ENCODE peak calls at places on chromosomes 3 and 15, in eight cellular contexts. One of them, this sample, is unnamed.

GRCh38 chr3:64167346-64167745 is 57.9 kb downstream of the PRICKLE2 start:
- DNase-seq in H9: no peak
- DNase-seq in endothelial cell of umbilical vein: no peak
- DNase-seq in right lobe of liver: no peak
- DNase-seq in neural crest cell: no peak
- DNase-seq in astrocyte: no peak
- DNase-seq in RWPE2: no peak
- DNase-seq in HFFc6: no peak
- DNase-seq in this sample: no peak

GRCh38 chr3:191882289-191882688 is 421.3 kb downstream of the PYDC2 start:
- DNase-seq in RWPE2: no peak
- DNase-seq in astrocyte: peak; percentile 63
- DNase-seq in endothelial cell of umbilical vein: no peak
- DNase-seq in neural crest cell: no peak
- DNase-seq in right lobe of liver: no peak
- DNase-seq in H9: no peak
- DNase-seq in HFFc6: no peak
- DNase-seq in this sample: no peak

GRCh38 chr15:59199775-59200465 is 6.7 kb upstream of the LDHAL6B start:
- DNase-seq in HFFc6: peak; percentile 84
- DNase-seq in H9: no peak
- DNase-seq in neural crest cell: no peak
- DNase-seq in right lobe of liver: no peak
- DNase-seq in RWPE2: peak; percentile 35
- DNase-seq in endothelial cell of umbilical vein: peak; percentile 54
- DNase-seq in astrocyte: peak; percentile 84
- DNase-seq in this sample: no peak

GRCh38 chr3:120693439-120694172 is 11.6 kb upstream of the HGD start:
- DNase-seq in right lobe of liver: no peak
- DNase-seq in endothelial cell of umbilical vein: peak; percentile 79
- DNase-seq in neural crest cell: no peak
- DNase-seq in HFFc6: peak; percentile 52
- DNase-seq in astrocyte: peak; percentile 47
- DNase-seq in RWPE2: no peak
- DNase-seq in H9: no peak
- DNase-seq in this sample: no peak

GRCh38 chr3:72597756-72598195 is 250.5 kb downstream of the SHQ1 start:
- DNase-seq in right lobe of liver: no peak
- DNase-seq in neural crest cell: no peak
- DNase-seq in RWPE2: no peak
- DNase-seq in endothelial cell of umbilical vein: no peak
- DNase-seq in astrocyte: peak; percentile 20
- DNase-seq in H9: no peak
- DNase-seq in HFFc6: no peak
- DNase-seq in this sample: no peak

GRCh38 chr3:158528306-158528705 is 42.7 kb upstream of the MLF1 start:
- DNase-seq in neural crest cell: no peak
- DNase-seq in H9: no peak
- DNase-seq in RWPE2: no peak
- DNase-seq in right lobe of liver: no peak
- DNase-seq in HFFc6: no peak
- DNase-seq in astrocyte: no peak
- DNase-seq in endothelial cell of umbilical vein: no peak
- DNase-seq in this sample: no peak

GRCh38 chr3:42685363-42685881 is at the start of gene KLHL40:
- DNase-seq in right lobe of liver: no peak
- DNase-seq in RWPE2: peak; percentile 38
- DNase-seq in neural crest cell: no peak
- DNase-seq in astrocyte: no peak
- DNase-seq in HFFc6: no peak
- DNase-seq in H9: no peak
- DNase-seq in endothelial cell of umbilical vein: no peak
- DNase-seq in this sample: peak; percentile 95

GRCh38 chr3:16618721-16619120 is 13.5 kb upstream of the DAZL start:
- DNase-seq in H9: no peak
- DNase-seq in RWPE2: no peak
- DNase-seq in astrocyte: peak; percentile 75
- DNase-seq in HFFc6: peak; percentile 75
- DNase-seq in right lobe of liver: no peak
- DNase-seq in neural crest cell: no peak
- DNase-seq in endothelial cell of umbilical vein: no peak
- DNase-seq in this sample: no peak

GRCh38 chr3:71754610-71755253 is 1.1 kb downstream of the GPR27 start:
- DNase-seq in RWPE2: no peak
- DNase-seq in right lobe of liver: no peak
- DNase-seq in H9: peak; percentile 43
- DNase-seq in endothelial cell of umbilical vein: no peak
- DNase-seq in astrocyte: no peak
- DNase-seq in neural crest cell: no peak
- DNase-seq in HFFc6: no peak
- DNase-seq in this sample: no peak

GRCh38 chr3:10360478-10360877 is 39.6 kb upstream of the SEC13 start:
- DNase-seq in H9: no peak
- DNase-seq in neural crest cell: no peak
- DNase-seq in right lobe of liver: no peak
- DNase-seq in RWPE2: no peak
- DNase-seq in endothelial cell of umbilical vein: no peak
- DNase-seq in HFFc6: no peak
- DNase-seq in astrocyte: no peak
- DNase-seq in this sample: no peak

GRCh38 chr15:40454904-40455391 is 14.2 kb downstream of the BAHD1 start:
- DNase-seq in right lobe of liver: no peak
- DNase-seq in astrocyte: peak; percentile 42
- DNase-seq in H9: no peak
- DNase-seq in neural crest cell: no peak
- DNase-seq in HFFc6: peak; percentile 19
- DNase-seq in RWPE2: no peak
- DNase-seq in endothelial cell of umbilical vein: no peak
- DNase-seq in this sample: no peak

GRCh38 chr15:43237842-43238470 is 17.1 kb upstream of the EPB42 start:
- DNase-seq in right lobe of liver: no peak
- DNase-seq in endothelial cell of umbilical vein: no peak
- DNase-seq in H9: no peak
- DNase-seq in HFFc6: no peak
- DNase-seq in astrocyte: no peak
- DNase-seq in RWPE2: no peak
- DNase-seq in neural crest cell: no peak
- DNase-seq in this sample: no peak

GRCh38 chr15:64150236-64150578 is 1.3 kb upstream of the SNX22 start:
- DNase-seq in astrocyte: no peak
- DNase-seq in RWPE2: no peak
- DNase-seq in endothelial cell of umbilical vein: no peak
- DNase-seq in HFFc6: no peak
- DNase-seq in right lobe of liver: no peak
- DNase-seq in H9: no peak
- DNase-seq in neural crest cell: no peak
- DNase-seq in this sample: no peak

GRCh38 chr3:186413615-186414415 is 51.8 kb upstream of the DGKG start:
- DNase-seq in neural crest cell: no peak
- DNase-seq in H9: peak; percentile 60
- DNase-seq in HFFc6: no peak
- DNase-seq in right lobe of liver: peak; percentile 66
- DNase-seq in endothelial cell of umbilical vein: no peak
- DNase-seq in RWPE2: no peak
- DNase-seq in astrocyte: no peak
- DNase-seq in this sample: no peak

GRCh38 chr15:99635794-99636193 is 70.0 kb downstream of the MEF2A start:
- DNase-seq in HFFc6: no peak
- DNase-seq in RWPE2: no peak
- DNase-seq in right lobe of liver: no peak
- DNase-seq in neural crest cell: no peak
- DNase-seq in endothelial cell of umbilical vein: no peak
- DNase-seq in H9: no peak
- DNase-seq in astrocyte: no peak
- DNase-seq in this sample: no peak

GRCh38 chr3:24199775-24200247 is 254.7 kb downstream of the NR1D2 start:
- DNase-seq in astrocyte: peak; percentile 79
- DNase-seq in right lobe of liver: no peak
- DNase-seq in endothelial cell of umbilical vein: no peak
- DNase-seq in HFFc6: peak; percentile 70
- DNase-seq in RWPE2: no peak
- DNase-seq in H9: no peak
- DNase-seq in neural crest cell: no peak
- DNase-seq in this sample: no peak

GRCh38 chr3:141231923-141232861 is 567 bp downstream of the PXYLP1 start:
- DNase-seq in HFFc6: no peak
- DNase-seq in right lobe of liver: peak; percentile 63
- DNase-seq in H9: peak; percentile 63
- DNase-seq in astrocyte: no peak
- DNase-seq in endothelial cell of umbilical vein: peak; percentile 16
- DNase-seq in RWPE2: no peak
- DNase-seq in neural crest cell: peak; percentile 16
- DNase-seq in this sample: no peak

GRCh38 chr15:90839187-90840071 is 29.0 kb upstream of the FURIN start:
- DNase-seq in right lobe of liver: no peak
- DNase-seq in H9: peak; percentile 90
- DNase-seq in HFFc6: no peak
- DNase-seq in endothelial cell of umbilical vein: no peak
- DNase-seq in neural crest cell: peak; percentile 12
- DNase-seq in RWPE2: peak; percentile 93
- DNase-seq in astrocyte: peak; percentile 64
- DNase-seq in this sample: no peak

GRCh38 chr3:8581373-8581772 is 63.2 kb downstream of the SSUH2 start:
- DNase-seq in H9: no peak
- DNase-seq in astrocyte: no peak
- DNase-seq in HFFc6: no peak
- DNase-seq in right lobe of liver: no peak
- DNase-seq in RWPE2: no peak
- DNase-seq in endothelial cell of umbilical vein: no peak
- DNase-seq in neural crest cell: no peak
- DNase-seq in this sample: no peak

GRCh38 chr15:77599899-77600298 is 32.8 kb downstream of the LINGO1 start:
- DNase-seq in endothelial cell of umbilical vein: peak; percentile 33
- DNase-seq in astrocyte: no peak
- DNase-seq in H9: peak; percentile 85
- DNase-seq in RWPE2: no peak
- DNase-seq in right lobe of liver: no peak
- DNase-seq in neural crest cell: no peak
- DNase-seq in HFFc6: no peak
- DNase-seq in this sample: no peak

GRCh38 chr3:125028657-125029056 is 27.1 kb downstream of the HEG1 start:
- DNase-seq in astrocyte: no peak
- DNase-seq in neural crest cell: no peak
- DNase-seq in H9: no peak
- DNase-seq in endothelial cell of umbilical vein: no peak
- DNase-seq in RWPE2: no peak
- DNase-seq in right lobe of liver: no peak
- DNase-seq in HFFc6: no peak
- DNase-seq in this sample: no peak

GRCh38 chr3:152183473-152183872 is 85.3 kb upstream of the MBNL1 start:
- DNase-seq in RWPE2: no peak
- DNase-seq in neural crest cell: peak; percentile 15
- DNase-seq in right lobe of liver: no peak
- DNase-seq in HFFc6: no peak
- DNase-seq in H9: peak; percentile 55
- DNase-seq in astrocyte: no peak
- DNase-seq in endothelial cell of umbilical vein: peak; percentile 56
- DNase-seq in this sample: no peak
- TF ChIP-seq CTCF in RWPE2: peak; percentile 28
- TF ChIP-seq CTCF in neural crest cell: peak; percentile 55
- TF ChIP-seq CTCF in right lobe of liver: peak; percentile 38
- TF ChIP-seq CTCF in HFFc6: peak; percentile 58
- TF ChIP-seq CTCF in H9: peak; percentile 73
- TF ChIP-seq CTCF in astrocyte: peak; percentile 44
- TF ChIP-seq CTCF in endothelial cell of umbilical vein: peak; percentile 63
- TF ChIP-seq CTCF in this sample: peak; percentile 73

GRCh38 chr15:33810083-33810595 is 158.2 kb upstream of the CHRM5 start:
- DNase-seq in RWPE2: no peak
- DNase-seq in astrocyte: no peak
- DNase-seq in endothelial cell of umbilical vein: no peak
- DNase-seq in neural crest cell: no peak
- DNase-seq in right lobe of liver: no peak
- DNase-seq in HFFc6: no peak
- DNase-seq in H9: no peak
- DNase-seq in this sample: no peak
- TF ChIP-seq CTCF in RWPE2: no peak
- TF ChIP-seq CTCF in astrocyte: no peak
- TF ChIP-seq CTCF in endothelial cell of umbilical vein: no peak
- TF ChIP-seq CTCF in neural crest cell: no peak
- TF ChIP-seq CTCF in right lobe of liver: no peak
- TF ChIP-seq CTCF in HFFc6: no peak
- TF ChIP-seq CTCF in H9: peak; percentile 48
- TF ChIP-seq CTCF in this sample: no peak

GRCh38 chr3:14152233-14152962 is 26.0 kb downstream of the XPC start:
- DNase-seq in RWPE2: no peak
- DNase-seq in neural crest cell: no peak
- DNase-seq in astrocyte: no peak
- DNase-seq in endothelial cell of umbilical vein: no peak
- DNase-seq in HFFc6: no peak
- DNase-seq in right lobe of liver: no peak
- DNase-seq in H9: peak; percentile 28
- DNase-seq in this sample: no peak
- TF ChIP-seq CTCF in RWPE2: peak; percentile 14
- TF ChIP-seq CTCF in neural crest cell: peak; percentile 31
- TF ChIP-seq CTCF in astrocyte: peak; percentile 18
- TF ChIP-seq CTCF in endothelial cell of umbilical vein: peak; percentile 37
- TF ChIP-seq CTCF in HFFc6: peak; percentile 69
- TF ChIP-seq CTCF in right lobe of liver: no peak
- TF ChIP-seq CTCF in H9: peak; percentile 45
- TF ChIP-seq CTCF in this sample: peak; percentile 39

DNA sequence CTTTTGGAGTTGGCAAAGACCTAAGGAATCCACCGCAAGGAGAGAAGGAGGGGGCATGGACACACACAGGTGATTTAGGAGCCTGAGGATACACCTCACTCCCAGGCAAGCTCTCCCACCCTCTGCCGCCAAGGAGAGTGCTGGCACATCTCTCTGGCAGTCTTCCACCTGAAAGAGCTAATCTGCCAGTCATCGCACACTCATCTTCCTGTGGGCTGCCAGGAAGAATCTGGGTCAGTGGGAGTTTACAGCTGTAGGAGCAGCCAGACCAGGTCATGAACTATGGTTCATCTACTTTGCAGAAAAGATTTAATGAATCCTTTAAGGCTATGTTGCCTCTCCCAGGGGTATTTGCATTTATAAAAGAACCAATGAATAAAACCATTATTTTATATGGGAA is 170.6 kb upstream of the TSC22D2 start:
- DNase-seq in right lobe of liver: peak; percentile 50
- DNase-seq in neural crest cell: no peak
- DNase-seq in endothelial cell of umbilical vein: peak; percentile 36
- DNase-seq in HFFc6: peak; percentile 68
- DNase-seq in H9: no peak
- DNase-seq in astrocyte: peak; percentile 81
- DNase-seq in RWPE2: peak; percentile 87
- DNase-seq in this sample: no peak
- TF ChIP-seq CTCF in right lobe of liver: no peak
- TF ChIP-seq CTCF in neural crest cell: no peak
- TF ChIP-seq CTCF in endothelial cell of umbilical vein: no peak
- TF ChIP-seq CTCF in HFFc6: no peak
- TF ChIP-seq CTCF in H9: no peak
- TF ChIP-seq CTCF in astrocyte: no peak
- TF ChIP-seq CTCF in RWPE2: no peak
- TF ChIP-seq CTCF in this sample: no peak

GRCh38 chr3:101676765-101677435 is at the start of gene ZBTB11:
- DNase-seq in right lobe of liver: peak; percentile 99
- DNase-seq in RWPE2: peak; percentile 98
- DNase-seq in astrocyte: peak; percentile 99
- DNase-seq in HFFc6: peak; percentile 100
- DNase-seq in endothelial cell of umbilical vein: peak; percentile 100
- DNase-seq in neural crest cell: peak; percentile 99
- DNase-seq in H9: peak; percentile 99
- DNase-seq in this sample: peak; percentile 99
- TF ChIP-seq CTCF in right lobe of liver: peak; percentile 57
- TF ChIP-seq CTCF in RWPE2: peak; percentile 76
- TF ChIP-seq CTCF in astrocyte: peak; percentile 64
- TF ChIP-seq CTCF in HFFc6: peak; percentile 68
- TF ChIP-seq CTCF in endothelial cell of umbilical vein: peak; percentile 67
- TF ChIP-seq CTCF in neural crest cell: peak; percentile 67
- TF ChIP-seq CTCF in H9: peak; percentile 65
- TF ChIP-seq CTCF in this sample: peak; percentile 79

This sample was measured in chondrocyte.